ENCODE peak calls at places on chromosomes 6 and 20, in nine cellular contexts. One of them, this sample, is unnamed.

GRCh38 chr6:119865466-119866350 is 516.1 kb upstream of the MAN1A1 start:
- DNase-seq in stimulated activated CD8-positive, alpha-beta memory T cell treated with anti-CD3 and anti-CD28 coated beads, Interleukin-15, amount 100 ng/mL, for 1 hour: no peak
- DNase-seq in nucleus accumbens: no peak
- DNase-seq in neural crest cell: no peak
- DNase-seq in endodermal cell: no peak
- DNase-seq in AG04450: no peak
- DNase-seq in activated CD4-positive, alpha-beta T cell treated with anti-CD3 and anti-CD28 coated beads, Interleukin-2, amount 10 ng/mL, durations not matched to agents 7 days and 5 days: no peak
- DNase-seq in posterior cingulate gyrus: no peak
- DNase-seq in psoas muscle: no peak
- DNase-seq in this sample: no peak

GRCh38 chr6:155493694-155494143 is 38.1 kb upstream of the NOX3 start:
- DNase-seq in stimulated activated CD8-positive, alpha-beta memory T cell treated with anti-CD3 and anti-CD28 coated beads, Interleukin-15, amount 100 ng/mL, for 1 hour: no peak
- DNase-seq in nucleus accumbens: no peak
- DNase-seq in neural crest cell: no peak
- DNase-seq in endodermal cell: no peak
- DNase-seq in AG04450: peak
- DNase-seq in activated CD4-positive, alpha-beta T cell treated with anti-CD3 and anti-CD28 coated beads, Interleukin-2, amount 10 ng/mL, durations not matched to agents 7 days and 5 days: no peak
- DNase-seq in posterior cingulate gyrus: peak
- DNase-seq in psoas muscle: peak
- DNase-seq in this sample: peak

GRCh38 chr20:57480444-57481152 is 44.3 kb downstream of the CTCFL start:
- DNase-seq in stimulated activated CD8-positive, alpha-beta memory T cell treated with anti-CD3 and anti-CD28 coated beads, Interleukin-15, amount 100 ng/mL, for 1 hour: no peak
- DNase-seq in nucleus accumbens: no peak
- DNase-seq in neural crest cell: no peak
- DNase-seq in endodermal cell: peak
- DNase-seq in AG04450: no peak
- DNase-seq in activated CD4-positive, alpha-beta T cell treated with anti-CD3 and anti-CD28 coated beads, Interleukin-2, amount 10 ng/mL, durations not matched to agents 7 days and 5 days: no peak
- DNase-seq in posterior cingulate gyrus: peak
- DNase-seq in psoas muscle: no peak
- DNase-seq in this sample: no peak

GRCh38 chr6:66179363-66179762 is 472.3 kb upstream of the EYS start:
- DNase-seq in stimulated activated CD8-positive, alpha-beta memory T cell treated with anti-CD3 and anti-CD28 coated beads, Interleukin-15, amount 100 ng/mL, for 1 hour: no peak
- DNase-seq in nucleus accumbens: no peak
- DNase-seq in neural crest cell: no peak
- DNase-seq in endodermal cell: no peak
- DNase-seq in AG04450: peak
- DNase-seq in activated CD4-positive, alpha-beta T cell treated with anti-CD3 and anti-CD28 coated beads, Interleukin-2, amount 10 ng/mL, durations not matched to agents 7 days and 5 days: no peak
- DNase-seq in posterior cingulate gyrus: no peak
- DNase-seq in psoas muscle: no peak
- DNase-seq in this sample: no peak

GRCh38 chr6:21404577-21404976 is 189.0 kb upstream of the SOX4 start:
- DNase-seq in stimulated activated CD8-positive, alpha-beta memory T cell treated with anti-CD3 and anti-CD28 coated beads, Interleukin-15, amount 100 ng/mL, for 1 hour: no peak
- DNase-seq in nucleus accumbens: no peak
- DNase-seq in neural crest cell: no peak
- DNase-seq in endodermal cell: no peak
- DNase-seq in AG04450: no peak
- DNase-seq in activated CD4-positive, alpha-beta T cell treated with anti-CD3 and anti-CD28 coated beads, Interleukin-2, amount 10 ng/mL, durations not matched to agents 7 days and 5 days: no peak
- DNase-seq in posterior cingulate gyrus: no peak
- DNase-seq in psoas muscle: no peak
- DNase-seq in this sample: no peak

GRCh38 chr20:61966492-61967244 is 99.0 kb downstream of the TAF4 start:
- DNase-seq in stimulated activated CD8-positive, alpha-beta memory T cell treated with anti-CD3 and anti-CD28 coated beads, Interleukin-15, amount 100 ng/mL, for 1 hour: no peak
- DNase-seq in nucleus accumbens: no peak
- DNase-seq in neural crest cell: no peak
- DNase-seq in endodermal cell: no peak
- DNase-seq in AG04450: no peak
- DNase-seq in activated CD4-positive, alpha-beta T cell treated with anti-CD3 and anti-CD28 coated beads, Interleukin-2, amount 10 ng/mL, durations not matched to agents 7 days and 5 days: no peak
- DNase-seq in posterior cingulate gyrus: peak
- DNase-seq in psoas muscle: no peak
- DNase-seq in this sample: no peak

GRCh38 chr6:135299256-135299655 is 118.1 kb downstream of the MYB start:
- DNase-seq in stimulated activated CD8-positive, alpha-beta memory T cell treated with anti-CD3 and anti-CD28 coated beads, Interleukin-15, amount 100 ng/mL, for 1 hour: no peak
- DNase-seq in nucleus accumbens: no peak
- DNase-seq in neural crest cell: no peak
- DNase-seq in endodermal cell: no peak
- DNase-seq in AG04450: no peak
- DNase-seq in activated CD4-positive, alpha-beta T cell treated with anti-CD3 and anti-CD28 coated beads, Interleukin-2, amount 10 ng/mL, durations not matched to agents 7 days and 5 days: no peak
- DNase-seq in posterior cingulate gyrus: no peak
- DNase-seq in psoas muscle: no peak
- DNase-seq in this sample: no peak

GRCh38 chr20:23131766-23132165 is 45.6 kb upstream of the CD93 start:
- DNase-seq in stimulated activated CD8-positive, alpha-beta memory T cell treated with anti-CD3 and anti-CD28 coated beads, Interleukin-15, amount 100 ng/mL, for 1 hour: no peak
- DNase-seq in nucleus accumbens: no peak
- DNase-seq in neural crest cell: no peak
- DNase-seq in endodermal cell: no peak
- DNase-seq in AG04450: no peak
- DNase-seq in activated CD4-positive, alpha-beta T cell treated with anti-CD3 and anti-CD28 coated beads, Interleukin-2, amount 10 ng/mL, durations not matched to agents 7 days and 5 days: no peak
- DNase-seq in posterior cingulate gyrus: peak
- DNase-seq in psoas muscle: no peak
- DNase-seq in this sample: no peak

GRCh38 chr6:166168616-166169548 is 1.2 kb upstream of the TBXT start:
- DNase-seq in stimulated activated CD8-positive, alpha-beta memory T cell treated with anti-CD3 and anti-CD28 coated beads, Interleukin-15, amount 100 ng/mL, for 1 hour: no peak
- DNase-seq in nucleus accumbens: no peak
- DNase-seq in neural crest cell: no peak
- DNase-seq in endodermal cell: peak
- DNase-seq in AG04450: no peak
- DNase-seq in activated CD4-positive, alpha-beta T cell treated with anti-CD3 and anti-CD28 coated beads, Interleukin-2, amount 10 ng/mL, durations not matched to agents 7 days and 5 days: no peak
- DNase-seq in posterior cingulate gyrus: no peak
- DNase-seq in psoas muscle: no peak
- DNase-seq in this sample: peak

GRCh38 chr6:26130581-26131247 is 43.5 kb downstream of the HFE start:
- DNase-seq in stimulated activated CD8-positive, alpha-beta memory T cell treated with anti-CD3 and anti-CD28 coated beads, Interleukin-15, amount 100 ng/mL, for 1 hour: no peak
- DNase-seq in nucleus accumbens: no peak
- DNase-seq in neural crest cell: no peak
- DNase-seq in endodermal cell: no peak
- DNase-seq in AG04450: no peak
- DNase-seq in activated CD4-positive, alpha-beta T cell treated with anti-CD3 and anti-CD28 coated beads, Interleukin-2, amount 10 ng/mL, durations not matched to agents 7 days and 5 days: no peak
- DNase-seq in posterior cingulate gyrus: peak
- DNase-seq in psoas muscle: no peak
- DNase-seq in this sample: no peak

GRCh38 chr6:4134841-4135664 is at the start of gene ECI2:
- DNase-seq in stimulated activated CD8-positive, alpha-beta memory T cell treated with anti-CD3 and anti-CD28 coated beads, Interleukin-15, amount 100 ng/mL, for 1 hour: peak
- DNase-seq in nucleus accumbens: no peak
- DNase-seq in neural crest cell: no peak
- DNase-seq in endodermal cell: no peak
- DNase-seq in AG04450: no peak
- DNase-seq in activated CD4-positive, alpha-beta T cell treated with anti-CD3 and anti-CD28 coated beads, Interleukin-2, amount 10 ng/mL, durations not matched to agents 7 days and 5 days: peak
- DNase-seq in posterior cingulate gyrus: peak
- DNase-seq in psoas muscle: peak
- DNase-seq in this sample: peak

GRCh38 chr6:156917213-156917612 is 140.0 kb downstream of the ARID1B start:
- DNase-seq in stimulated activated CD8-positive, alpha-beta memory T cell treated with anti-CD3 and anti-CD28 coated beads, Interleukin-15, amount 100 ng/mL, for 1 hour: no peak
- DNase-seq in nucleus accumbens: no peak
- DNase-seq in neural crest cell: no peak
- DNase-seq in endodermal cell: no peak
- DNase-seq in AG04450: no peak
- DNase-seq in activated CD4-positive, alpha-beta T cell treated with anti-CD3 and anti-CD28 coated beads, Interleukin-2, amount 10 ng/mL, durations not matched to agents 7 days and 5 days: no peak
- DNase-seq in posterior cingulate gyrus: no peak
- DNase-seq in psoas muscle: no peak
- DNase-seq in this sample: no peak

GRCh38 chr20:7849675-7850074 is 90.6 kb downstream of the HAO1 start:
- DNase-seq in stimulated activated CD8-positive, alpha-beta memory T cell treated with anti-CD3 and anti-CD28 coated beads, Interleukin-15, amount 100 ng/mL, for 1 hour: no peak
- DNase-seq in nucleus accumbens: no peak
- DNase-seq in neural crest cell: no peak
- DNase-seq in endodermal cell: no peak
- DNase-seq in AG04450: no peak
- DNase-seq in activated CD4-positive, alpha-beta T cell treated with anti-CD3 and anti-CD28 coated beads, Interleukin-2, amount 10 ng/mL, durations not matched to agents 7 days and 5 days: no peak
- DNase-seq in posterior cingulate gyrus: no peak
- DNase-seq in psoas muscle: no peak
- DNase-seq in this sample: no peak

GRCh38 chr6:71492668-71493067 is 204.1 kb downstream of the OGFRL1 start:
- DNase-seq in stimulated activated CD8-positive, alpha-beta memory T cell treated with anti-CD3 and anti-CD28 coated beads, Interleukin-15, amount 100 ng/mL, for 1 hour: no peak
- DNase-seq in nucleus accumbens: no peak
- DNase-seq in neural crest cell: no peak
- DNase-seq in endodermal cell: no peak
- DNase-seq in AG04450: no peak
- DNase-seq in activated CD4-positive, alpha-beta T cell treated with anti-CD3 and anti-CD28 coated beads, Interleukin-2, amount 10 ng/mL, durations not matched to agents 7 days and 5 days: no peak
- DNase-seq in posterior cingulate gyrus: no peak
- DNase-seq in psoas muscle: no peak
- DNase-seq in this sample: no peak

GRCh38 chr20:25336561-25337422 is 53.8 kb downstream of the ABHD12 start:
- DNase-seq in stimulated activated CD8-positive, alpha-beta memory T cell treated with anti-CD3 and anti-CD28 coated beads, Interleukin-15, amount 100 ng/mL, for 1 hour: no peak
- DNase-seq in nucleus accumbens: no peak
- DNase-seq in neural crest cell: no peak
- DNase-seq in endodermal cell: peak
- DNase-seq in AG04450: no peak
- DNase-seq in activated CD4-positive, alpha-beta T cell treated with anti-CD3 and anti-CD28 coated beads, Interleukin-2, amount 10 ng/mL, durations not matched to agents 7 days and 5 days: no peak
- DNase-seq in posterior cingulate gyrus: no peak
- DNase-seq in psoas muscle: no peak
- DNase-seq in this sample: peak

GRCh38 chr6:40972814-40973213 is 66.2 kb downstream of the UNC5CL start:
- DNase-seq in stimulated activated CD8-positive, alpha-beta memory T cell treated with anti-CD3 and anti-CD28 coated beads, Interleukin-15, amount 100 ng/mL, for 1 hour: no peak
- DNase-seq in nucleus accumbens: no peak
- DNase-seq in neural crest cell: no peak
- DNase-seq in endodermal cell: no peak
- DNase-seq in AG04450: no peak
- DNase-seq in activated CD4-positive, alpha-beta T cell treated with anti-CD3 and anti-CD28 coated beads, Interleukin-2, amount 10 ng/mL, durations not matched to agents 7 days and 5 days: no peak
- DNase-seq in posterior cingulate gyrus: no peak
- DNase-seq in psoas muscle: no peak
- DNase-seq in this sample: no peak

GRCh38 chr20:56003111-56003800 is 2.1 kb downstream of the CBLN4 start:
- DNase-seq in stimulated activated CD8-positive, alpha-beta memory T cell treated with anti-CD3 and anti-CD28 coated beads, Interleukin-15, amount 100 ng/mL, for 1 hour: no peak
- DNase-seq in nucleus accumbens: no peak
- DNase-seq in neural crest cell: no peak
- DNase-seq in endodermal cell: peak
- DNase-seq in AG04450: no peak
- DNase-seq in activated CD4-positive, alpha-beta T cell treated with anti-CD3 and anti-CD28 coated beads, Interleukin-2, amount 10 ng/mL, durations not matched to agents 7 days and 5 days: no peak
- DNase-seq in posterior cingulate gyrus: peak
- DNase-seq in psoas muscle: no peak
- DNase-seq in this sample: no peak

GRCh38 chr6:31622678-31623077 is 2.2 kb downstream of the PRRC2A start:
- DNase-seq in stimulated activated CD8-positive, alpha-beta memory T cell treated with anti-CD3 and anti-CD28 coated beads, Interleukin-15, amount 100 ng/mL, for 1 hour: no peak
- DNase-seq in nucleus accumbens: no peak
- DNase-seq in neural crest cell: no peak
- DNase-seq in endodermal cell: no peak
- DNase-seq in AG04450: no peak
- DNase-seq in activated CD4-positive, alpha-beta T cell treated with anti-CD3 and anti-CD28 coated beads, Interleukin-2, amount 10 ng/mL, durations not matched to agents 7 days and 5 days: no peak
- DNase-seq in posterior cingulate gyrus: no peak
- DNase-seq in psoas muscle: no peak
- DNase-seq in this sample: peak

GRCh38 chr6:169165561-169166300 is 87.9 kb downstream of the THBS2 start:
- DNase-seq in stimulated activated CD8-positive, alpha-beta memory T cell treated with anti-CD3 and anti-CD28 coated beads, Interleukin-15, amount 100 ng/mL, for 1 hour: no peak
- DNase-seq in nucleus accumbens: no peak
- DNase-seq in neural crest cell: no peak
- DNase-seq in endodermal cell: peak
- DNase-seq in AG04450: no peak
- DNase-seq in activated CD4-positive, alpha-beta T cell treated with anti-CD3 and anti-CD28 coated beads, Interleukin-2, amount 10 ng/mL, durations not matched to agents 7 days and 5 days: no peak
- DNase-seq in posterior cingulate gyrus: no peak
- DNase-seq in psoas muscle: no peak
- DNase-seq in this sample: no peak

GRCh38 chr6:3516094-3516493 is 59.2 kb upstream of the SLC22A23 start:
- DNase-seq in stimulated activated CD8-positive, alpha-beta memory T cell treated with anti-CD3 and anti-CD28 coated beads, Interleukin-15, amount 100 ng/mL, for 1 hour: no peak
- DNase-seq in nucleus accumbens: no peak
- DNase-seq in neural crest cell: no peak
- DNase-seq in endodermal cell: no peak
- DNase-seq in AG04450: no peak
- DNase-seq in activated CD4-positive, alpha-beta T cell treated with anti-CD3 and anti-CD28 coated beads, Interleukin-2, amount 10 ng/mL, durations not matched to agents 7 days and 5 days: no peak
- DNase-seq in posterior cingulate gyrus: no peak
- DNase-seq in psoas muscle: no peak
- DNase-seq in this sample: no peak

GRCh38 chr6:16140607-16141006 is 11.7 kb downstream of the MYLIP start:
- DNase-seq in stimulated activated CD8-positive, alpha-beta memory T cell treated with anti-CD3 and anti-CD28 coated beads, Interleukin-15, amount 100 ng/mL, for 1 hour: no peak
- DNase-seq in nucleus accumbens: no peak
- DNase-seq in neural crest cell: no peak
- DNase-seq in endodermal cell: no peak
- DNase-seq in AG04450: no peak
- DNase-seq in activated CD4-positive, alpha-beta T cell treated with anti-CD3 and anti-CD28 coated beads, Interleukin-2, amount 10 ng/mL, durations not matched to agents 7 days and 5 days: no peak
- DNase-seq in posterior cingulate gyrus: no peak
- DNase-seq in psoas muscle: no peak
- DNase-seq in this sample: no peak

GRCh38 chr6:21426841-21427490 is 166.6 kb upstream of the SOX4 start:
- DNase-seq in stimulated activated CD8-positive, alpha-beta memory T cell treated with anti-CD3 and anti-CD28 coated beads, Interleukin-15, amount 100 ng/mL, for 1 hour: no peak
- DNase-seq in nucleus accumbens: no peak
- DNase-seq in neural crest cell: no peak
- DNase-seq in endodermal cell: no peak
- DNase-seq in AG04450: no peak
- DNase-seq in activated CD4-positive, alpha-beta T cell treated with anti-CD3 and anti-CD28 coated beads, Interleukin-2, amount 10 ng/mL, durations not matched to agents 7 days and 5 days: no peak
- DNase-seq in posterior cingulate gyrus: no peak
- DNase-seq in psoas muscle: no peak
- DNase-seq in this sample: no peak

GRCh38 chr6:145756170-145756662 is 20.9 kb upstream of the EPM2A start:
- DNase-seq in stimulated activated CD8-positive, alpha-beta memory T cell treated with anti-CD3 and anti-CD28 coated beads, Interleukin-15, amount 100 ng/mL, for 1 hour: no peak
- DNase-seq in nucleus accumbens: no peak
- DNase-seq in neural crest cell: no peak
- DNase-seq in endodermal cell: no peak
- DNase-seq in AG04450: peak
- DNase-seq in activated CD4-positive, alpha-beta T cell treated with anti-CD3 and anti-CD28 coated beads, Interleukin-2, amount 10 ng/mL, durations not matched to agents 7 days and 5 days: no peak
- DNase-seq in posterior cingulate gyrus: no peak
- DNase-seq in psoas muscle: peak
- DNase-seq in this sample: no peak

GRCh38 chr6:45816674-45817297 is 198.9 kb downstream of the CLIC5 start:
- DNase-seq in stimulated activated CD8-positive, alpha-beta memory T cell treated with anti-CD3 and anti-CD28 coated beads, Interleukin-15, amount 100 ng/mL, for 1 hour: no peak
- DNase-seq in nucleus accumbens: no peak
- DNase-seq in neural crest cell: no peak
- DNase-seq in endodermal cell: no peak
- DNase-seq in AG04450: peak
- DNase-seq in activated CD4-positive, alpha-beta T cell treated with anti-CD3 and anti-CD28 coated beads, Interleukin-2, amount 10 ng/mL, durations not matched to agents 7 days and 5 days: no peak
- DNase-seq in posterior cingulate gyrus: no peak
- DNase-seq in psoas muscle: no peak
- DNase-seq in this sample: no peak

GRCh38 chr20:25541676-25542075 is 43.7 kb downstream of the NINL start:
- DNase-seq in stimulated activated CD8-positive, alpha-beta memory T cell treated with anti-CD3 and anti-CD28 coated beads, Interleukin-15, amount 100 ng/mL, for 1 hour: no peak
- DNase-seq in nucleus accumbens: no peak
- DNase-seq in neural crest cell: no peak
- DNase-seq in endodermal cell: no peak
- DNase-seq in AG04450: no peak
- DNase-seq in activated CD4-positive, alpha-beta T cell treated with anti-CD3 and anti-CD28 coated beads, Interleukin-2, amount 10 ng/mL, durations not matched to agents 7 days and 5 days: no peak
- DNase-seq in posterior cingulate gyrus: no peak
- DNase-seq in psoas muscle: no peak
- DNase-seq in this sample: no peak

GRCh38 chr6:125954735-125955410 is 1.7 kb upstream of the HINT3 start:
- DNase-seq in stimulated activated CD8-positive, alpha-beta memory T cell treated with anti-CD3 and anti-CD28 coated beads, Interleukin-15, amount 100 ng/mL, for 1 hour: no peak
- DNase-seq in nucleus accumbens: no peak
- DNase-seq in neural crest cell: no peak
- DNase-seq in endodermal cell: no peak
- DNase-seq in AG04450: no peak
- DNase-seq in activated CD4-positive, alpha-beta T cell treated with anti-CD3 and anti-CD28 coated beads, Interleukin-2, amount 10 ng/mL, durations not matched to agents 7 days and 5 days: no peak
- DNase-seq in posterior cingulate gyrus: no peak
- DNase-seq in psoas muscle: no peak
- DNase-seq in this sample: no peak

GRCh38 chr20:62797671-62798532 is 1.6 kb downstream of the MRGBP start:
- DNase-seq in stimulated activated CD8-positive, alpha-beta memory T cell treated with anti-CD3 and anti-CD28 coated beads, Interleukin-15, amount 100 ng/mL, for 1 hour: no peak
- DNase-seq in nucleus accumbens: no peak
- DNase-seq in neural crest cell: no peak
- DNase-seq in endodermal cell: no peak
- DNase-seq in AG04450: no peak
- DNase-seq in activated CD4-positive, alpha-beta T cell treated with anti-CD3 and anti-CD28 coated beads, Interleukin-2, amount 10 ng/mL, durations not matched to agents 7 days and 5 days: no peak
- DNase-seq in posterior cingulate gyrus: no peak
- DNase-seq in psoas muscle: no peak
- DNase-seq in this sample: no peak

GRCh38 chr20:55116598-55116997 is 641.2 kb downstream of the DOK5 start:
- DNase-seq in stimulated activated CD8-positive, alpha-beta memory T cell treated with anti-CD3 and anti-CD28 coated beads, Interleukin-15, amount 100 ng/mL, for 1 hour: no peak
- DNase-seq in nucleus accumbens: no peak
- DNase-seq in neural crest cell: no peak
- DNase-seq in endodermal cell: no peak
- DNase-seq in AG04450: no peak
- DNase-seq in activated CD4-positive, alpha-beta T cell treated with anti-CD3 and anti-CD28 coated beads, Interleukin-2, amount 10 ng/mL, durations not matched to agents 7 days and 5 days: no peak
- DNase-seq in posterior cingulate gyrus: no peak
- DNase-seq in psoas muscle: no peak
- DNase-seq in this sample: no peak

GRCh38 chr6:18207438-18207837 is 52.2 kb downstream of the KDM1B start:
- DNase-seq in stimulated activated CD8-positive, alpha-beta memory T cell treated with anti-CD3 and anti-CD28 coated beads, Interleukin-15, amount 100 ng/mL, for 1 hour: no peak
- DNase-seq in nucleus accumbens: peak
- DNase-seq in neural crest cell: no peak
- DNase-seq in endodermal cell: no peak
- DNase-seq in AG04450: no peak
- DNase-seq in activated CD4-positive, alpha-beta T cell treated with anti-CD3 and anti-CD28 coated beads, Interleukin-2, amount 10 ng/mL, durations not matched to agents 7 days and 5 days: no peak
- DNase-seq in posterior cingulate gyrus: no peak
- DNase-seq in psoas muscle: no peak
- DNase-seq in this sample: no peak

GRCh38 chr6:14635195-14635594 is 517.6 kb downstream of the CD83 start:
- DNase-seq in stimulated activated CD8-positive, alpha-beta memory T cell treated with anti-CD3 and anti-CD28 coated beads, Interleukin-15, amount 100 ng/mL, for 1 hour: no peak
- DNase-seq in nucleus accumbens: no peak
- DNase-seq in neural crest cell: no peak
- DNase-seq in endodermal cell: no peak
- DNase-seq in AG04450: no peak
- DNase-seq in activated CD4-positive, alpha-beta T cell treated with anti-CD3 and anti-CD28 coated beads, Interleukin-2, amount 10 ng/mL, durations not matched to agents 7 days and 5 days: peak
- DNase-seq in posterior cingulate gyrus: no peak
- DNase-seq in psoas muscle: no peak
- DNase-seq in this sample: no peak

GRCh38 chr20:38847840-38848239 is 42.3 kb downstream of the PPP1R16B start:
- DNase-seq in stimulated activated CD8-positive, alpha-beta memory T cell treated with anti-CD3 and anti-CD28 coated beads, Interleukin-15, amount 100 ng/mL, for 1 hour: no peak
- DNase-seq in nucleus accumbens: no peak
- DNase-seq in neural crest cell: no peak
- DNase-seq in endodermal cell: no peak
- DNase-seq in AG04450: no peak
- DNase-seq in activated CD4-positive, alpha-beta T cell treated with anti-CD3 and anti-CD28 coated beads, Interleukin-2, amount 10 ng/mL, durations not matched to agents 7 days and 5 days: no peak
- DNase-seq in posterior cingulate gyrus: no peak
- DNase-seq in psoas muscle: no peak
- DNase-seq in this sample: no peak

This sample was measured in ELF-1.